ENCODE peak calls at places on chromosomes 1 and 21, in eight cellular contexts. S is Panc1, Q is K562, T is HCT116, D is HepG2, C is GM12878, G is GM23338, O is upper lobe of left lung. F is an unnamed sample.

GRCh38 chr1:12480748-12481362 is 137.2 kb downstream of the DHRS3 start:
- ATAC-seq in S (peak), Q (peak), T (peak), D (no peak), C (peak), G (no peak), O (peak), F (peak)

GRCh38 chr21:37375866-37376574 is 9.4 kb downstream of the DYRK1A start:
- ATAC-seq in S (no peak), Q (no peak), T (no peak), D (no peak), C (no peak), G (no peak), O (peak), F (no peak)

GRCh38 chr21:17526771-17527170 is 13.9 kb downstream of the CXADR start:
- ATAC-seq in S (no peak), Q (no peak), T (no peak), D (no peak), C (no peak), G (no peak), O (no peak), F (no peak)

GRCh38 chr1:219144659-219145313 is 28.9 kb upstream of the LYPLAL1 start:
- ATAC-seq in S (no peak), Q (no peak), T (no peak), D (no peak), C (no peak), G (no peak), O (no peak), F (no peak)

GRCh38 chr1:11628767-11629166 is 25.5 kb downstream of the FBXO2 start:
- ATAC-seq in S (no peak), Q (no peak), T (no peak), D (no peak), C (no peak), G (no peak), O (no peak), F (no peak)

GRCh38 chr1:226054519-226055327 is 7.8 kb upstream of the H3-3A start:
- ATAC-seq in S (no peak), Q (peak), T (no peak), D (peak), C (no peak), G (peak), O (no peak), F (no peak)

GRCh38 chr1:14894811-14895524 is 258.6 kb upstream of the TMEM51 start:
- ATAC-seq in S (peak), Q (no peak), T (peak), D (peak), C (no peak), G (peak), O (peak), F (peak)

GRCh38 chr1:17696417-17697301 is 58.5 kb upstream of the ACTL8 start:
- ATAC-seq in S (peak), Q (peak), T (peak), D (peak), C (no peak), G (peak), O (peak), F (peak)

GRCh38 chr1:51433269-51433971 is 85.6 kb downstream of the EPS15 start:
- ATAC-seq in S (no peak), Q (peak), T (no peak), D (no peak), C (no peak), G (no peak), O (peak), F (peak)

GRCh38 chr1:51576085-51576444 is 40.8 kb upstream of the OSBPL9 start:
- ATAC-seq in S (no peak), Q (peak), T (no peak), D (no peak), C (peak), G (no peak), O (no peak), F (no peak)

GRCh38 chr1:172970186-172970585 is 80.6 kb downstream of the TNFSF18 start:
- ATAC-seq in S (no peak), Q (no peak), T (peak), D (no peak), C (no peak), G (no peak), O (no peak), F (no peak)

GRCh38 chr1:231162300-231162969 is 577 bp downstream of the TRIM67 start:
- ATAC-seq in S (peak), Q (peak), T (no peak), D (peak), C (peak), G (peak), O (peak), F (peak)

GRCh38 chr1:112713466-112714312 is 1.4 kb downstream of the PPM1J start:
- ATAC-seq in S (no peak), Q (no peak), T (no peak), D (no peak), C (peak), G (peak), O (no peak), F (no peak)

GRCh38 chr1:65166572-65167305 is 18.7 kb downstream of the AK4 start:
- ATAC-seq in S (no peak), Q (peak), T (no peak), D (no peak), C (no peak), G (no peak), O (no peak), F (no peak)

GRCh38 chr21:40143822-40144525 is 276.7 kb downstream of the PCP4 start:
- ATAC-seq in S (peak), Q (peak), T (peak), D (peak), C (no peak), G (peak), O (peak), F (peak)

GRCh38 chr1:65209005-65209885 is 61.2 kb downstream of the AK4 start:
- ATAC-seq in S (peak), Q (peak), T (peak), D (peak), C (peak), G (peak), O (peak), F (no peak)

GRCh38 chr1:83761084-83761760 is 237.7 kb downstream of the TTLL7 start:
- ATAC-seq in S (no peak), Q (no peak), T (no peak), D (peak), C (peak), G (peak), O (peak), F (no peak)

GRCh38 chr1:202858306-202858705 is 30.6 kb downstream of the RABIF start:
- ATAC-seq in S (no peak), Q (no peak), T (no peak), D (no peak), C (no peak), G (no peak), O (no peak), F (peak)

GRCh38 chr1:98177751-98178150 is 256.9 kb upstream of the DPYD start:
- ATAC-seq in S (no peak), Q (no peak), T (no peak), D (no peak), C (no peak), G (no peak), O (no peak), F (no peak)

GRCh38 chr1:181016563-181016962 is 6.1 kb downstream of the STX6 start:
- ATAC-seq in S (no peak), Q (no peak), T (no peak), D (no peak), C (no peak), G (no peak), O (no peak), F (no peak)

GRCh38 chr1:11706292-11706691 is 14.8 kb downstream of the DRAXIN start:
- ATAC-seq in S (no peak), Q (no peak), T (no peak), D (no peak), C (no peak), G (no peak), O (no peak), F (no peak)

GRCh38 chr1:156742017-156742416 is 1.1 kb upstream of the MRPL24 start:
- ATAC-seq in S (no peak), Q (no peak), T (no peak), D (no peak), C (no peak), G (no peak), O (no peak), F (no peak)

GRCh38 chr1:93598861-93599439 is 82.7 kb downstream of the BCAR3 start:
- ATAC-seq in S (no peak), Q (no peak), T (no peak), D (no peak), C (no peak), G (no peak), O (no peak), F (no peak)

GRCh38 chr1:117113199-117113598 is 8.3 kb downstream of the TRIM45 start:
- ATAC-seq in S (no peak), Q (no peak), T (no peak), D (no peak), C (no peak), G (peak), O (no peak), F (no peak)

GRCh38 chr1:32400876-32401631 is 6.8 kb upstream of the BSDC1 start:
- ATAC-seq in S (peak), Q (peak), T (peak), D (peak), C (peak), G (peak), O (peak), F (peak)
- TF ChIP-seq POLR2AphosphoS5 in S (no peak), Q (no peak), T (no peak), D (no peak), C (no peak), G (no peak), O (no peak), F (peak)

GRCh38 chr1:77350012-77350411 is 68.2 kb downstream of the AK5 start:
- ATAC-seq in S (no peak), Q (peak), T (no peak), D (no peak), C (no peak), G (no peak), O (no peak), F (no peak)
- TF ChIP-seq POLR2AphosphoS5 in S (no peak), Q (no peak), T (no peak), D (no peak), C (no peak), G (no peak), O (no peak), F (no peak)

GRCh38 chr1:153606194-153606593 is 6.7 kb downstream of the S100A16 start:
- ATAC-seq in S (no peak), Q (no peak), T (no peak), D (no peak), C (no peak), G (no peak), O (no peak), F (no peak)

GRCh38 chr1:153608742-153609584 is 4.0 kb downstream of the S100A16 start:
- ATAC-seq in S (peak), Q (peak), T (peak), D (peak), C (peak), G (peak), O (peak), F (peak)

GRCh38 chr1:153609585-153609907 is 3.4 kb downstream of the S100A16 start:
- ATAC-seq in S (no peak), Q (peak), T (no peak), D (peak), C (no peak), G (no peak), O (no peak), F (no peak)

GRCh38 chr1:153607381-153607780 is 5.6 kb downstream of the S100A16 start:
- ATAC-seq in S (no peak), Q (no peak), T (no peak), D (no peak), C (no peak), G (no peak), O (no peak), F (no peak)

GRCh38 chr1:153608089-153608672 is 4.8 kb downstream of the S100A16 start:
- ATAC-seq in S (no peak), Q (peak), T (peak), D (peak), C (no peak), G (no peak), O (no peak), F (no peak)
- TF ChIP-seq POLR2AphosphoS5 in S (no peak), Q (no peak), T (no peak), D (no peak), C (no peak), G (no peak), O (no peak), F (no peak)

GRCh38 chr1:229112832-229113548 is 157.9 kb upstream of the RAB4A start:
- ATAC-seq in S (no peak), Q (no peak), T (no peak), D (no peak), C (no peak), G (no peak), O (no peak), F (no peak)

GRCh38 chr1:229116114-229116513 is 154.8 kb upstream of the RAB4A start:
- ATAC-seq in S (no peak), Q (no peak), T (no peak), D (no peak), C (no peak), G (no peak), O (peak), F (peak)

GRCh38 chr1:229114781-229115417 is 156.0 kb upstream of the RAB4A start:
- ATAC-seq in S (no peak), Q (no peak), T (no peak), D (peak), C (no peak), G (peak), O (no peak), F (no peak)

GRCh38 chr1:229111703-229112319 is 159.1 kb upstream of the RAB4A start:
- ATAC-seq in S (no peak), Q (no peak), T (no peak), D (no peak), C (no peak), G (no peak), O (no peak), F (no peak)

GRCh38 chr1:229114315-229114714 is 156.6 kb upstream of the RAB4A start:
- ATAC-seq in S (no peak), Q (no peak), T (no peak), D (no peak), C (no peak), G (no peak), O (no peak), F (no peak)
- TF ChIP-seq POLR2AphosphoS5 in S (no peak), Q (no peak), T (no peak), D (no peak), C (no peak), G (no peak), O (no peak), F (peak)

GRCh38 chr1:212699839-212700596 is at the start of gene BATF3:
- ATAC-seq in S (peak), Q (peak), T (no peak), D (peak), C (peak), G (peak), O (peak), F (peak)
- TF ChIP-seq POLR2AphosphoS5 in S (no peak), Q (no peak), T (no peak), D (no peak), C (no peak), G (no peak), O (peak), F (peak)

DNA sequence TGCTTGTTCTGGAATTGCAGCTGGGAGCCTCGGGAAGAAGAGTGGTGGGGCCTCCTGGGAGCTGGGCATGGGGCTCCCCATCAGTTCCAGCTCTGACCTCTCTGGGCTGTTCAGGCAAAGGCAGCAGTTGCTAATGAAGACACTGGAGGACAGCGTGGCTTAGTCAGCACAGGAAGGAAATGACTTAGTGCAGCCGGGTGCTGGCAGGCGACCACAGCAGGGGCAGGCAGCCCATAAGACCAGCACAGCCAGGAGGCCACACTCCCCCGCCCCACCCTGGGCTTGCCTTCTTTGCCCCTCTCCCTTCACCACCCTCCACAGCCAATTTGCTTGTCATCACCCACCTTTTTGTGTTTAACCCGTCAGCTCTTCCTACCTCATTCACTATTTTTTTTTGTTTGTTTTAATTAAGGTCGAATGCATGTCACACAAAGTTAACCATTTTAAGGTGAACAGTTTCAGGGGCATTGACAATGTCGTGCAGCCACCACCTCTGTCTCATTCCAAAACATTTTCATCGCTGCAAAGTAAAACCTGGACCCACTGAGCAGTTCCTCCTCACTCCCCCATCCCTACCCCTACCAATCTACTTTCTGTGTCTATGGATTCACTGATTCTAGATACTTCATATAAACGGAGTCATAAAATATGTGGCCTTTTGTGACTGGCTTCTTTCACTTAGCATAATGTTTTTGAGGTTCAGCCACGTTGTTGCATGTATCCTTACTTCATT is 10.9 kb downstream of the OLIG2 start:
- ATAC-seq in S (peak), Q (no peak), T (peak), D (no peak), C (peak), G (no peak), O (peak), F (no peak)
- TF ChIP-seq POLR2AphosphoS5 in S (no peak), Q (no peak), T (no peak), D (no peak), C (no peak), G (no peak), O (no peak), F (no peak)

GRCh38 chr1:185367218-185367617 is 50.2 kb upstream of the IVNS1ABP start:
- ATAC-seq in S (no peak), Q (peak), T (no peak), D (no peak), C (no peak), G (no peak), O (peak), F (no peak)
- TF ChIP-seq POLR2AphosphoS5 in S (no peak), Q (no peak), T (no peak), D (no peak), C (no peak), G (no peak), O (no peak), F (no peak)

DNA sequence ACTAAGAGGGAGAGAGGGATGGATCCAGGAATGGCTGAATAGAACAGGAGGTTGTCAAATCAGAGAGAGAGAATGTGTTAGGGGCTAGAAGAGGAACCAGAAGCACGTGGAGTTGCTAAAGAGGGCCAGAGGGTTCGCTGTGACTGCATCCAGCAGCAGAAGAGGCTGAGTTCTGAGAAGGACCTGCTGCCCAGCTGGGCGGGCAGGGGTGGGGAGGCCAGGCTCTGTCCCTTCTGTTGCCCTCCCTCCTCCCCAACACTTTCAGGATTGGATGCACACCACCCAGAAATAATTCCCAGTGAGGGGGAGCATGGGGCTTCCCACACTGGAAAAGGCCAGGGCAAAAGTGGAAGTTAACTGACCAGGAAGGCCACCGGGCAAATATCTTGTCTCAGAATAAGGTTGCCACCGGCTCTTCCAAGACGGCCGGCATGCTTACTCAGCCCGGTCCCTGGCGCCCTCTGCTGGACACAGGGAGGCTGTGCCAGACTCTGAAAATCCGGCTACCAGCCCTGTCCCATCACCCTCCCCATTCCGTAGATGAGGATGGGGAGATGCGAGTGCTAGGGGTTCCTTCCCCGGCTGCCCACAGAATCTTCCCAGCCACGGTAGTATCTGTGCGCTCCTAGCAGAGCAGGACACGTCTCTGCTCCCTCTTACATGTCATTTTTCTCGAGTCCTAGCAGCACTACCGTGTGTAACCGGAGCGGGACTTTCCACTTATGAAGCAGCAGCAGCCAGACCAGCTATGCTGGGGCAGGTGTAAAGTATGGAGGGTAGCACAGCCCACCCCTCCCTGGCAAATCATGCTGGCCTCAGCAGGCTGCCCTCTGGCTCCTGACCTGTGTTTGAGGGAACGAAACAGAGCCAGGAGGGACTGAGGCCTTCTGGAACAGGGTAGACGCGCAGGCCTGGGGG is 46.8 kb upstream of the A3GALT2 start:
- ATAC-seq in S (peak), Q (peak), T (peak), D (peak), C (peak), G (peak), O (peak), F (peak)
- TF ChIP-seq POLR2AphosphoS5 in S (no peak), Q (no peak), T (no peak), D (no peak), C (no peak), G (no peak), O (no peak), F (peak)

F was measured in gastroesophageal sphincter.